ENCODE peak calls at places on chromosomes 2 and 18, in four cellular contexts. C, J, G and X are unnamed samples.

GRCh38 chr2:218406949-218407703 is 7.5 kb downstream of the CTDSP1 start:
- DNase-seq in C (peak), J (peak), G (peak), X (peak)

GRCh38 chr18:59446012-59446411 is 86.9 kb upstream of the LMAN1 start:
- DNase-seq in C (no peak), J (peak), G (no peak), X (no peak)

GRCh38 chr2:143229411-143229810 is 100.2 kb downstream of the ARHGAP15 start:
- DNase-seq in C (no peak), J (no peak), G (no peak), X (no peak)

GRCh38 chr18:24136967-24137373 is 1.9 kb upstream of the CABYR start:
- DNase-seq in C (no peak), J (no peak), G (no peak), X (no peak)

GRCh38 chr2:230909841-230910545 is 15.0 kb downstream of the GPR55 start:
- DNase-seq in C (no peak), J (no peak), G (peak), X (no peak)

GRCh38 chr2:112710956-112711355 is 9.9 kb upstream of the NT5DC4 start:
- DNase-seq in C (no peak), J (no peak), G (no peak), X (no peak)

GRCh38 chr2:26709323-26710110 is 17.0 kb downstream of the KCNK3 start:
- DNase-seq in C (no peak), J (no peak), G (no peak), X (no peak)

GRCh38 chr2:88735133-88735532 is 43.7 kb downstream of the RPIA start:
- DNase-seq in C (no peak), J (no peak), G (no peak), X (no peak)

GRCh38 chr2:105929506-105929905 is 184.8 kb downstream of the NCK2 start:
- DNase-seq in C (no peak), J (no peak), G (peak), X (no peak)

GRCh38 chr2:159140070-159140774 is 146.3 kb downstream of the WDSUB1 start:
- DNase-seq in C (no peak), J (peak), G (no peak), X (no peak)

GRCh38 chr18:11114653-11115052 is 34.7 kb downstream of the PIEZO2 start:
- DNase-seq in C (no peak), J (peak), G (no peak), X (no peak)

GRCh38 chr2:193816008-193816407 is 1621.3 kb upstream of the TMEFF2 start:
- DNase-seq in C (no peak), J (no peak), G (no peak), X (no peak)

GRCh38 chr2:147027451-147027850 is 817.4 kb upstream of the ACVR2A start:
- DNase-seq in C (no peak), J (no peak), G (no peak), X (no peak)

GRCh38 chr2:20806286-20806685 is 16.6 kb downstream of the LDAH start:
- DNase-seq in C (no peak), J (no peak), G (no peak), X (no peak)

GRCh38 chr2:239093956-239094355 is 246.1 kb downstream of the TWIST2 start:
- DNase-seq in C (no peak), J (no peak), G (no peak), X (no peak)

GRCh38 chr18:10440874-10441273 is 13.6 kb upstream of the APCDD1 start:
- DNase-seq in C (no peak), J (no peak), G (no peak), X (no peak)

GRCh38 chr2:10300328-10300920 is 2.3 kb upstream of the HPCAL1 start:
- DNase-seq in C (no peak), J (no peak), G (no peak), X (no peak)

GRCh38 chr2:10316860-10317259 is 14.2 kb downstream of the HPCAL1 start:
- DNase-seq in C (no peak), J (no peak), G (no peak), X (no peak)

GRCh38 chr2:112166801-112167499 is 28.8 kb downstream of the FBLN7 start:
- DNase-seq in C (no peak), J (no peak), G (no peak), X (peak)

DNA sequence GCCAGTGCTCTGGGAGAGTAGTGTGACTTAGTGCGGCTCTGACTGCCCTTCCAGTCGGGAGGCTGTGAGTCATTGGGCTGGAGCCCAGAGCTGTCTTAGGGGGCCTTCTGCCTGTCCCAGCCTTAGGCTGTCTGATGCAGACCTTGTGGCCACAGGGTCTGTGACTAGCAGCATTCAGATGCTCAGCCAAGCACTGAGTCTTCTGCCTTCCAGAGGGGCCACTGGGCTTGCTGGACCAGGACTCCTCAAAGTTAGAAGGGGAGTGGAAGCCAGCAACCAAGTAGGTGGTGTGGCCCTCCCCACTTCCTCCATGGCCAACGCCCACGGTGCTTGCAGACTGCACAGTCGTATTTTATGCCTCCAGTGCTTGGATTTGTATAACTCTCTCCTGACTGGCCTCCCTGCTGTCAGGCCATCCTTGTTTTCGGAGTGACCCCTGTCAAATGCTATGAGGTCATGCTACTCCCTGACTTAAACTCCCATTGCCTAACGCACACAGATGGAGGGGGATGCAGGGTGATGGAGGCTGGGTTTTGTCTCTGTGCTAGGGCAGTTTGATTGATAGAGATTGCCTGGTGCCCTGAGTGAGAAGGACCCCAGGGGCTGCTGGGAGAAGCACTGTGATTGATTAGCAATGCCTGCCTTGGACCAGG is 36.0 kb downstream of the GLI2 start:
- DNase-seq in C (peak), J (peak), G (no peak), X (no peak)
- H3K27ac ChIP-seq in C (no peak), J (peak), G (no peak), X (peak)

DNA sequence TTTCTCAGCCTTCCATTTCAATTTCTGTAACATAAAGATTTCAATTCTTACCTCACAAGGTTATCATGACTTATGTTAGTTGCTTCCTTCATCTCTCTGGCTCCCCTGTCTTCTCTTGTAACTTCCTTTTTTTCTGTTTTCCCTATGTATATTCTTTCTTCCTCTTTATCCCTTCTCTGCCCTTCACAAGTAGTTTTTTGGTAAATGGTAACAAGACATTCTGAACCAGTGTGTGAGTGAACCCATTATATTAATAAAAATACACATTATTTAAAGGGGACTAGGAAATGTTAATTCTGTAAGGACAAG is 8.4 kb downstream of the ACSL3 start:
- DNase-seq in C (no peak), J (no peak), G (no peak), X (no peak)
- H3K27ac ChIP-seq in C (no peak), J (no peak), G (no peak), X (no peak)

GRCh38 chr18:36322734-36323133 is 25.2 kb downstream of the FHOD3 start:
- DNase-seq in C (no peak), J (no peak), G (no peak), X (peak)
- H3K27ac ChIP-seq in C (peak), J (no peak), G (no peak), X (no peak)

GRCh38 chr2:37587817-37588216 is 83.6 kb downstream of the CDC42EP3 start:
- DNase-seq in C (no peak), J (no peak), G (no peak), X (no peak)

GRCh38 chr2:37583867-37584266 is 87.6 kb downstream of the CDC42EP3 start:
- DNase-seq in C (no peak), J (peak), G (no peak), X (no peak)

GRCh38 chr2:37586663-37587409 is 84.6 kb downstream of the CDC42EP3 start:
- DNase-seq in C (no peak), J (no peak), G (no peak), X (no peak)

GRCh38 chr2:37585295-37585908 is 86.0 kb downstream of the CDC42EP3 start:
- DNase-seq in C (no peak), J (no peak), G (no peak), X (no peak)

GRCh38 chr2:37585982-37586621 is 85.3 kb downstream of the CDC42EP3 start:
- DNase-seq in C (no peak), J (peak), G (peak), X (no peak)
- H3K27ac ChIP-seq in C (peak), J (peak), G (peak), X (peak)